ENCODE peak calls at places on chromosomes 16 and 17, in seven cellular contexts. I, B, E, F, T, S and M are unnamed samples.

GRCh38 chr16:79096246-79096645 is 504.3 kb downstream of the MAF start:
- DNase-seq in F (no peak), B (no peak), I (no peak), E (no peak), S (no peak), T (no peak), M (no peak)

GRCh38 chr17:81417879-81418709 is 22.8 kb downstream of the BAHCC1 start:
- DNase-seq in B (no peak), T (no peak), I (no peak), F (no peak), E (no peak), S (peak; percentile 72), M (no peak)

GRCh38 chr16:67667817-67668494 is 1.3 kb downstream of the C16orf86 start:
- DNase-seq in F (peak; percentile 69), T (peak; percentile 84), I (peak; percentile 85), B (peak; percentile 93), E (peak; percentile 85), S (peak; percentile 95), M (peak; percentile 96)

GRCh38 chr17:32266389-32267269 is 997 bp downstream of the RHBDL3 start:
- DNase-seq in F (no peak), S (no peak), B (peak; percentile 87), E (peak; percentile 69), I (no peak), T (no peak), M (peak; percentile 83)

GRCh38 chr16:2278956-2279800 is 11.3 kb upstream of the RNPS1 start:
- DNase-seq in I (no peak), T (no peak), F (no peak), S (no peak), E (no peak), B (no peak), M (no peak)

GRCh38 chr17:8892338-8892690 is 24.8 kb upstream of the PIK3R6 start:
- DNase-seq in I (no peak), S (no peak), T (no peak), F (no peak), E (no peak), B (no peak), M (peak; percentile 8)

GRCh38 chr17:81858967-81859905 is 1.1 kb downstream of the P4HB start:
- DNase-seq in S (no peak), F (no peak), I (no peak), T (no peak), E (no peak), B (no peak), M (peak; percentile 20)

GRCh38 chr16:50624449-50624782 is 56.7 kb downstream of the SNX20 start:
- DNase-seq in B (no peak), T (no peak), I (no peak), S (no peak), F (no peak), E (no peak), M (no peak)

GRCh38 chr17:48153711-48154642 is 46.4 kb downstream of the SNX11 start:
- DNase-seq in F (no peak), I (no peak), T (no peak), E (peak; percentile 36), S (peak; percentile 83), B (peak; percentile 72), M (peak; percentile 66)

GRCh38 chr17:3615160-3615870 is 6.1 kb upstream of the TRPV1 start:
- DNase-seq in S (no peak), E (no peak), I (no peak), T (no peak), B (no peak), F (no peak), M (no peak)
- H3K36me3 ChIP-seq in S (peaks cover 23% of the 10 kb centered on the region), E (peaks cover 45% of the 10 kb centered on the region), I (no peaks in the 10 kb centered on the region), T (no peaks in the 10 kb centered on the region), B (no peaks in the 10 kb centered on the region), F (peaks cover 32% of the 10 kb centered on the region), M (peaks cover 23% of the 10 kb centered on the region)

DNA sequence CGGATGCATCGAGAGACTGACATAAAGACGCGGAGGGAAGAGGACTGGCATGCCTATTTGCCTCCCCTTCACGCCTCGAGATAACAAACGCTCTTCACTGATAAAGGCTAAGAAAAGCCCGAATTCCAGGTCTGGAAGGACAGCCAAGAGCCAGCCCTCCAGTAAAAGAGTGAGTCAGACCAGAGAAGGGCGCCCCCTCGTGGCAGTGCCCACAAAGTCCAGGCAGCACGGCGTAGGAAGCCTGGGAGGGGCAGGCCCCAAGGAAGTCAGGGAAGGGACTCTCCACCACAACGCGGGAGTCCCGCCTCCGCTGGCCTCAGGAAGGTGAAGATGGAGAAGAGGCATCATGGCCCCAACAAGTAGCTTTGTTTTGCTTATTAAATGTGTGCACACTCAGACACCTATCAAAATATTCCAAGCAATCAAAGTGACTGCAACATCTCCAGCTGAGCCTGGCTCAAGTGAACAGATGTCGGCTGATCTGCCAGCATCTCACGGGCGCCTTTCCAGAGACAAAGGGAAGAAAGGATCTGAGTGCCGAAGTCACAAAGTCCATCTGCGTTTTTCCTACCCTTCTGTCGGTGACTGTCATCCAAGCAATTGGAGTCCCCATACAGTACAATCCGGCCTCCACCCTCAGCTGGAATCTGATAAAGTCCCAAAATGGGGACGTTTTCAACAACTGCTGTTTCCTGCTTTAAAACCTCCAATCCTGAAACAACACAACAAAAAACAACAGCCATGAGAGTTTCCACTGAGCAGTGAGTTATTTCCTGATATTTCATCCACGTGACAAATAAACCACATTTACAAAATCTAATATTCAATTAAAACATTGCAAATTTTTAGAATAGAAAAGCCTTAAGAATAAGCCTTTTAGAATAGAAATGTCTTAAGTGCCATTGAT is 20.4 kb upstream of the SLC38A8 start:
- DNase-seq in F (peak; percentile 23), I (peak; percentile 49), B (peak; percentile 92), E (peak; percentile 88), S (peak; percentile 76), T (peak; percentile 74), M (peak; percentile 96)
- H3K36me3 ChIP-seq in F (peaks cover 93% of the 10 kb centered on the region), I (no peaks in the 10 kb centered on the region), B (peaks cover 4% of the 10 kb centered on the region), E (peaks cover 56% of the 10 kb centered on the region), S (peaks cover 47% of the 10 kb centered on the region), T (no peaks in the 10 kb centered on the region), M (peaks cover 15% of the 10 kb centered on the region)

DNA sequence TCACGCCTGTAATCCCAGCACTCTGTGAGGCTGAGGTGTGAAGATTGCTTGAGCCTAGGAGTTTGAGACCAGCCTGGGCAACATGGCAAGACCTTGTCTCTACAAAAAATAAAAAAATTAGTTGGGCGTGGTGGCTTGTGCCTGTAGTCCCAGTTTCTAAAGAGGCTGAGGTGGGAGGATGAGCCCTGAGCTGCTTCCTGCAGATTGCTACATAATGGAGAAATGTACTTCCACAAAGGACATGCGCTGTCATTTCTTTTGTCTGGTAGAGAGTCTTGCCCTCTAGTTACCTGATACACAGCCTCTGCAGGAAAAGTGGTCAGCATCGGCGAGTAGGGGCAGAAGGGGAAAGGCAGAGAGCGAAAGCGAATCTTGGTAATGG is 18.3 kb upstream of the GGA2 start:
- DNase-seq in B (no peak), I (no peak), F (no peak), E (no peak), T (no peak), S (no peak), M (no peak)
- H3K36me3 ChIP-seq in B (no peaks in the 10 kb centered on the region), I (no peaks in the 10 kb centered on the region), F (peaks cover 53% of the 10 kb centered on the region), E (peaks cover 28% of the 10 kb centered on the region), T (no peaks in the 10 kb centered on the region), S (peaks cover 11% of the 10 kb centered on the region), M (peaks cover 42% of the 10 kb centered on the region)

GRCh38 chr16:3523281-3523680 is 22.5 kb downstream of the CLUAP1 start:
- DNase-seq in F (no peak), E (no peak), B (no peak), I (no peak), S (no peak), T (no peak), M (no peak)
- H3K36me3 ChIP-seq in F (peaks cover 24% of the 10 kb centered on the region), E (peaks cover 34% of the 10 kb centered on the region), B (peaks cover 6% of the 10 kb centered on the region), I (no peaks in the 10 kb centered on the region), S (peaks cover 3% of the 10 kb centered on the region), T (no peaks in the 10 kb centered on the region), M (peaks cover 5% of the 10 kb centered on the region)

GRCh38 chr16:29802416-29802935 is 3.9 kb upstream of the MAZ start:
- DNase-seq in T (no peak), F (no peak), S (no peak), B (no peak), E (no peak), I (no peak), M (no peak)
- H3K36me3 ChIP-seq in T (no peaks in the 10 kb centered on the region), F (peaks cover 26% of the 10 kb centered on the region), S (peaks cover 4% of the 10 kb centered on the region), B (peaks cover 5% of the 10 kb centered on the region), E (peaks cover 39% of the 10 kb centered on the region), I (no peaks in the 10 kb centered on the region), M (peaks cover 45% of the 10 kb centered on the region)

DNA sequence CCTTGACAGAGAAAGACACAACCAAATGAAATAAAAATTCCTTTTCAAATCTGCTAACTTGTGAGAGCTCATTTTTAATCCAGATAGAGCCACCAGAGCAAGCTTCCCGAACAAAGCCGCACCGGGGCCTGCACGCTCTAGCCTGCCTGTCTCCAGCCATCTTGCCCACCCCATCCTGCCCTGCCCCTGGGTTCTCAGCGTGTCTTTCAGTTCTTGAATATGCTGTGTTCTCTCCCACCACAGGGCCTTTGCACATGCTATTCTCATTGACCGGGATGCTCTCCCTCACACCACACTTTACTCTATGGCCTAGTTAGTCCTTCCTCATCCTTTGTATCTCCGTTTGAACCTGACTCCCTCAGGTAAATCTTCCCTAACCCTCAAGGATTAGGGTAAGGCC is 14.7 kb downstream of the SMIM5 start:
- DNase-seq in T (no peak), E (no peak), B (no peak), S (no peak), F (no peak), I (no peak), M (no peak)
- H3K36me3 ChIP-seq in T (no peaks in the 10 kb centered on the region), E (peaks cover 14% of the 10 kb centered on the region), B (no peaks in the 10 kb centered on the region), S (no peaks in the 10 kb centered on the region), F (peaks cover 20% of the 10 kb centered on the region), I (no peaks in the 10 kb centered on the region), M (peaks cover 9% of the 10 kb centered on the region)

GRCh38 chr17:3946711-3947235 is 17.5 kb downstream of the ATP2A3 start:
- DNase-seq in S (no peak), F (no peak), I (no peak), T (no peak), E (no peak), B (no peak), M (no peak)
- H3K36me3 ChIP-seq in S (no peaks in the 10 kb centered on the region), F (peaks cover 83% of the 10 kb centered on the region), I (no peaks in the 10 kb centered on the region), T (no peaks in the 10 kb centered on the region), E (no peaks in the 10 kb centered on the region), B (no peaks in the 10 kb centered on the region), M (peaks cover 1% of the 10 kb centered on the region)

DNA sequence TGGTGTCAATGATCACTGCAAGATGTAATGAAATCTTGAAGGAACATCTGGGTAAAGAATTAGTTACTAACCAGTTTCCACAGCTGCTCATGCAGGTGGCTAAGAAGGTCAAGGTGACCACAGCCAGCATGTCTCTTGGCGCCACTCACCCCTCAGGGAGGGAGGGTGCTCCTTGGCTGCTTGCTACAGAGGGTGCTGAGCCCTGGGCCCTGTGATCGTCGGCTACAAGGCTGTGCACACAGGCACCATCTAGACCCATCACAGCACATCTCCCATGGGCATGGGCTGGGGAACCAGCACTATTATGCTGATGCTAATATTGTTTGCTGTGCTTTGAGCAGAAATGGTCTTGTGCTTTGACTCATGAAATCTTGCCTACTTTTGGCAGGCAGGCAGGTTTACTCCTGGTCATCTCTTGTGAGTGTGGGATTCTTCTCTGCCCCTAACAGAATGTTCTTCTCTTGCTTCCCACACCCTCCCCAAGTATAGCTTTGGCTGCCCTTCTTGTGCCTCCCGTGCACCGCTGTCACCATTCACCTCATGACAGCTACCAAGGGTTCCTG is 36.4 kb downstream of the TXNDC11 start:
- DNase-seq in S (peak; percentile 50), B (no peak), E (no peak), T (no peak), I (no peak), F (no peak), M (no peak)
- H3K36me3 ChIP-seq in S (peaks cover 3% of the 10 kb centered on the region), B (no peaks in the 10 kb centered on the region), E (peaks cover 7% of the 10 kb centered on the region), T (no peaks in the 10 kb centered on the region), I (no peaks in the 10 kb centered on the region), F (peaks cover 8% of the 10 kb centered on the region), M (no peaks in the 10 kb centered on the region)

GRCh38 chr16:69319381-69319780 is 8.2 kb downstream of the VPS4A start:
- DNase-seq in T (no peak), F (no peak), B (no peak), I (no peak), S (no peak), E (no peak), M (no peak)
- H3K36me3 ChIP-seq in T (no peaks in the 10 kb centered on the region), F (peaks cover 84% of the 10 kb centered on the region), B (no peaks in the 10 kb centered on the region), I (no peaks in the 10 kb centered on the region), S (peaks cover 38% of the 10 kb centered on the region), E (peaks cover 61% of the 10 kb centered on the region), M (peaks cover 52% of the 10 kb centered on the region)